ENCODE peak calls at places on chromosomes 11 and 22, in six cellular contexts. One of them, this sample, is unnamed.
A peak's percentile ranks its signal among the peaks of the same experiment; 100 is the strongest.

GRCh38 chr11:117565709-117566108 is 231.3 kb downstream of the DSCAML1 start:
- DNase-seq in IMR-90: no peak
- DNase-seq in mesenchymal stem cell: no peak
- DNase-seq in mesendoderm: peak; percentile 74
- DNase-seq in trophoblast cell: no peak
- DNase-seq in H1: no peak
- DNase-seq in this sample: no peak

GRCh38 chr22:49977578-49977977 is 17.0 kb downstream of the PIM3 start:
- DNase-seq in mesenchymal stem cell: no peak
- DNase-seq in H1: no peak
- DNase-seq in IMR-90: no peak
- DNase-seq in mesendoderm: no peak
- DNase-seq in trophoblast cell: no peak
- DNase-seq in this sample: no peak

GRCh38 chr11:33187851-33188722 is 26.8 kb upstream of the CSTF3 start:
- DNase-seq in mesenchymal stem cell: no peak
- DNase-seq in mesendoderm: no peak
- DNase-seq in trophoblast cell: no peak
- DNase-seq in H1: no peak
- DNase-seq in IMR-90: no peak
- DNase-seq in this sample: no peak

GRCh38 chr22:29912605-29913398 is 29.8 kb downstream of the MTMR3 start:
- DNase-seq in mesenchymal stem cell: peak; percentile 82
- DNase-seq in H1: no peak
- DNase-seq in trophoblast cell: no peak
- DNase-seq in mesendoderm: no peak
- DNase-seq in IMR-90: peak; percentile 93
- DNase-seq in this sample: no peak

GRCh38 chr11:130261546-130261945 is 53.2 kb downstream of the ZBTB44 start:
- DNase-seq in IMR-90: no peak
- DNase-seq in mesendoderm: no peak
- DNase-seq in mesenchymal stem cell: no peak
- DNase-seq in trophoblast cell: no peak
- DNase-seq in H1: no peak
- DNase-seq in this sample: no peak

GRCh38 chr22:46290843-46291785 is 5.6 kb upstream of the GTSE1 start:
- DNase-seq in mesenchymal stem cell: no peak
- DNase-seq in mesendoderm: no peak
- DNase-seq in H1: no peak
- DNase-seq in trophoblast cell: no peak
- DNase-seq in IMR-90: no peak
- DNase-seq in this sample: no peak

GRCh38 chr22:33781396-33781795 is 138.9 kb downstream of the LARGE1 start:
- DNase-seq in H1: no peak
- DNase-seq in mesenchymal stem cell: peak; percentile 51
- DNase-seq in IMR-90: peak; percentile 33
- DNase-seq in trophoblast cell: no peak
- DNase-seq in mesendoderm: peak; percentile 55
- DNase-seq in this sample: no peak

GRCh38 chr11:45383229-45383628 is 97.1 kb upstream of the SYT13 start:
- DNase-seq in trophoblast cell: no peak
- DNase-seq in mesenchymal stem cell: peak; percentile 65
- DNase-seq in IMR-90: no peak
- DNase-seq in mesendoderm: no peak
- DNase-seq in H1: no peak
- DNase-seq in this sample: no peak

GRCh38 chr11:122706261-122706660 is 50.7 kb downstream of the UBASH3B start:
- DNase-seq in IMR-90: peak; percentile 78
- DNase-seq in trophoblast cell: peak; percentile 64
- DNase-seq in H1: no peak
- DNase-seq in mesenchymal stem cell: peak; percentile 90
- DNase-seq in mesendoderm: no peak
- DNase-seq in this sample: no peak

GRCh38 chr11:304915-305833 is 2.4 kb upstream of the IFITM2 start:
- DNase-seq in H1: no peak
- DNase-seq in trophoblast cell: peak; percentile 59
- DNase-seq in mesendoderm: peak; percentile 81
- DNase-seq in mesenchymal stem cell: peak; percentile 81
- DNase-seq in IMR-90: peak; percentile 79
- DNase-seq in this sample: peak; percentile 56

GRCh38 chr11:96869207-96869606 is 479.4 kb downstream of the JRKL start:
- DNase-seq in mesenchymal stem cell: no peak
- DNase-seq in IMR-90: no peak
- DNase-seq in H1: no peak
- DNase-seq in mesendoderm: no peak
- DNase-seq in trophoblast cell: no peak
- DNase-seq in this sample: no peak

GRCh38 chr11:60831501-60832079 is 10.3 kb upstream of the CCDC86 start:
- DNase-seq in H1: no peak
- DNase-seq in mesendoderm: no peak
- DNase-seq in mesenchymal stem cell: peak; percentile 61
- DNase-seq in IMR-90: peak; percentile 42
- DNase-seq in trophoblast cell: peak; percentile 44
- DNase-seq in this sample: no peak

GRCh38 chr11:110984147-110984546 is 261.4 kb upstream of the POU2AF2 start:
- DNase-seq in IMR-90: peak; percentile 81
- DNase-seq in trophoblast cell: no peak
- DNase-seq in H1: no peak
- DNase-seq in mesendoderm: peak; percentile 32
- DNase-seq in mesenchymal stem cell: peak; percentile 73
- DNase-seq in this sample: no peak

GRCh38 chr11:64248578-64248977 is 1.8 kb upstream of the PPP1R14B start:
- DNase-seq in trophoblast cell: no peak
- DNase-seq in IMR-90: no peak
- DNase-seq in mesenchymal stem cell: no peak
- DNase-seq in mesendoderm: peak; percentile 54
- DNase-seq in H1: peak; percentile 70
- DNase-seq in this sample: no peak

GRCh38 chr11:44563716-44564115 is 1.7 kb upstream of the CD82 start:
- DNase-seq in trophoblast cell: no peak
- DNase-seq in mesendoderm: no peak
- DNase-seq in H1: no peak
- DNase-seq in IMR-90: peak; percentile 81
- DNase-seq in mesenchymal stem cell: peak; percentile 29
- DNase-seq in this sample: no peak

GRCh38 chr11:117583063-117583801 is 213.8 kb downstream of the DSCAML1 start:
- DNase-seq in H1: no peak
- DNase-seq in trophoblast cell: no peak
- DNase-seq in IMR-90: no peak
- DNase-seq in mesenchymal stem cell: no peak
- DNase-seq in mesendoderm: peak; percentile 29
- DNase-seq in this sample: peak; percentile 30

GRCh38 chr22:41201146-41201545 is 4.0 kb upstream of the L3MBTL2 start:
- DNase-seq in trophoblast cell: peak; percentile 29
- DNase-seq in H1: no peak
- DNase-seq in mesenchymal stem cell: no peak
- DNase-seq in mesendoderm: no peak
- DNase-seq in IMR-90: no peak
- DNase-seq in this sample: no peak

GRCh38 chr11:18650859-18651557 is 16.9 kb upstream of the SPTY2D1 start:
- DNase-seq in H1: peak; percentile 66
- DNase-seq in mesenchymal stem cell: peak; percentile 62
- DNase-seq in IMR-90: peak; percentile 69
- DNase-seq in trophoblast cell: peak; percentile 83
- DNase-seq in mesendoderm: peak; percentile 90
- DNase-seq in this sample: peak; percentile 21

GRCh38 chr22:46935506-46936377 is 173.3 kb downstream of the TBC1D22A start:
- DNase-seq in H1: peak; percentile 42
- DNase-seq in trophoblast cell: peak; percentile 10
- DNase-seq in mesendoderm: no peak
- DNase-seq in mesenchymal stem cell: peak; percentile 28
- DNase-seq in IMR-90: no peak
- DNase-seq in this sample: no peak

GRCh38 chr22:33579448-33580093 is 340.7 kb downstream of the LARGE1 start:
- DNase-seq in trophoblast cell: peak; percentile 49
- DNase-seq in mesenchymal stem cell: peak; percentile 55
- DNase-seq in H1: peak; percentile 94
- DNase-seq in IMR-90: peak; percentile 38
- DNase-seq in mesendoderm: peak; percentile 88
- DNase-seq in this sample: peak; percentile 53

GRCh38 chr22:30005213-30005857 is 74.9 kb upstream of the HORMAD2 start:
- DNase-seq in mesendoderm: peak; percentile 72
- DNase-seq in IMR-90: peak; percentile 68
- DNase-seq in H1: peak; percentile 90
- DNase-seq in trophoblast cell: peak; percentile 62
- DNase-seq in mesenchymal stem cell: peak; percentile 74
- DNase-seq in this sample: peak; percentile 74

GRCh38 chr11:87212891-87213290 is 175.2 kb downstream of the TMEM135 start:
- DNase-seq in mesendoderm: no peak
- DNase-seq in IMR-90: peak; percentile 43
- DNase-seq in H1: no peak
- DNase-seq in trophoblast cell: no peak
- DNase-seq in mesenchymal stem cell: no peak
- DNase-seq in this sample: no peak

GRCh38 chr11:115503083-115503885 is 931 bp downstream of the CADM1 start:
- DNase-seq in IMR-90: peak; percentile 71
- DNase-seq in trophoblast cell: peak; percentile 87
- DNase-seq in mesenchymal stem cell: peak; percentile 65
- DNase-seq in mesendoderm: peak; percentile 87
- DNase-seq in H1: peak; percentile 77
- DNase-seq in this sample: peak; percentile 57

GRCh38 chr11:56932572-56933235 is 56.0 kb upstream of the OR5AK2 start:
- DNase-seq in H1: no peak
- DNase-seq in mesendoderm: peak; percentile 14
- DNase-seq in IMR-90: peak; percentile 28
- DNase-seq in mesenchymal stem cell: no peak
- DNase-seq in trophoblast cell: peak; percentile 30
- DNase-seq in this sample: no peak

GRCh38 chr11:133889893-133890292 is 44.6 kb upstream of the SPATA19 start:
- DNase-seq in H1: no peak
- DNase-seq in mesendoderm: no peak
- DNase-seq in trophoblast cell: no peak
- DNase-seq in mesenchymal stem cell: no peak
- DNase-seq in IMR-90: no peak
- DNase-seq in this sample: no peak

GRCh38 chr11:30586251-30587144 is at the start of gene MPPED2:
- DNase-seq in mesendoderm: peak; percentile 85
- DNase-seq in trophoblast cell: no peak
- DNase-seq in H1: peak; percentile 88
- DNase-seq in mesenchymal stem cell: no peak
- DNase-seq in IMR-90: no peak
- DNase-seq in this sample: peak; percentile 79

GRCh38 chr22:38842512-38843200 is 1.2 kb downstream of the NPTXR start:
- DNase-seq in IMR-90: no peak
- DNase-seq in mesendoderm: no peak
- DNase-seq in trophoblast cell: no peak
- DNase-seq in mesenchymal stem cell: no peak
- DNase-seq in H1: no peak
- DNase-seq in this sample: no peak
- H3K4me3 ChIP-seq in IMR-90: peak overlapping the region; percentile 41
- H3K4me3 ChIP-seq in mesendoderm: no peak overlapping the region
- H3K4me3 ChIP-seq in trophoblast cell: no peak overlapping the region
- H3K4me3 ChIP-seq in mesenchymal stem cell: peak overlapping the region; percentile 50
- H3K4me3 ChIP-seq in H1: peak overlapping the region; percentile 48
- H3K4me3 ChIP-seq in this sample: peak overlapping the region; percentile 80

DNA sequence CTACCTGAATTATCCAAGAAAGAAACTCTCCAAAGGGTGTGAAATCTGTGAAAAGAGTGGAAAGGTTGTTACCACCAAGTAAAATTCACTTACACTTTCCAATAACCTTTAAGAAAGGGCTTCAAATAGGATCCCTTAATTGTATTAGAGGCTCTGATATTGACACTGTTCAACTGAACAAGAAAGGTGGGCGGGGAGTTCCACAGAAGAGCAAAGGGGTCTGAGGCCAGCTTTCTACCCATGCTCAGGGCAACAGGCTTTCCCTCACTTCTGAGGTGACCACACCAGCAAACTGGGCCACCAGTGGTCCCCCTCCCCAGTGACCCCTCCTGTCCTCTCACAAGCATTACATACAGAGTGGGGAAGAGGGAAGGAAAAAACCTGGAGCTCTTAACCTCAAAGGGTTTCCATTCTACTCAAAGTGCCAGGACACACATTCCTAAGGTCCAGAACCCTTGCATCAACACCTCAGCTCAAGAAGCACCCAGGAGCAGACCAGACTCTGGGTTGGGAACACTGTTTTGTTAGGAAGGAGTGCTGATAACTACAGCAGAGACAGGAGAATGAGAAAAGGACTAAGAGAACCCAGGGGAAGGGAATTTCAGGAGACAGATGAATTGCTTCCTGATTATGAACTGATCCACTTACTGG is 71.6 kb upstream of the AKIP1 start:
- DNase-seq in IMR-90: no peak
- DNase-seq in H1: peak; percentile 45
- DNase-seq in mesendoderm: peak; percentile 78
- DNase-seq in mesenchymal stem cell: no peak
- DNase-seq in trophoblast cell: no peak
- DNase-seq in this sample: no peak
- H2BK120ac ChIP-seq in IMR-90: peak overlapping the region; percentile 93
- H2BK120ac ChIP-seq in H1: peak overlapping the region; percentile 34
- H2BK120ac ChIP-seq in mesendoderm: no peak overlapping the region
- H2BK120ac ChIP-seq in mesenchymal stem cell: peak overlapping the region; percentile 89
- H2BK120ac ChIP-seq in trophoblast cell: no peak overlapping the region
- H2BK120ac ChIP-seq in this sample: no peak overlapping the region

DNA sequence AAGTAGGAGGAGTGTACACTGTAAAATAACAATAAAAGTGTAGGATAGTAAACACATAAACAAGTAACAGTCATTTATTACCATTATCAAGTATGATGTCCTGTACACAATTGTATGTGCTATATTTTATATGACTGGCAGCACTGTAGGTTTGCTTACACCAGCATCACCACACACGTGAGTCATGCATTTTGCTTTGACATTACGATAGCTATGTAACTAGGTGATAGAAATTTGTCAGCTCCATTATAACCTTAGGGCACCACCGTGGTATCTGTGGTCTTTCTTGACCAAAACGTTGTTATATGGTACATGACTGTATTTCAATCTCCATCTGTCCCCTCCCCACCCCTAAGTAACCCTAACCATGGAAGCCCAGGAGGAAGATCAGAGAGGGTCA is 1.1 kb downstream of the DNAL4 start:
- DNase-seq in mesenchymal stem cell: peak; percentile 41
- DNase-seq in H1: no peak
- DNase-seq in mesendoderm: no peak
- DNase-seq in IMR-90: peak; percentile 59
- DNase-seq in trophoblast cell: peak; percentile 5
- DNase-seq in this sample: no peak
- H3K4me3 ChIP-seq in mesenchymal stem cell: no peak overlapping the region
- H3K4me3 ChIP-seq in H1: no peak overlapping the region
- H3K4me3 ChIP-seq in mesendoderm: no peak overlapping the region
- H3K4me3 ChIP-seq in IMR-90: peak overlapping the region; percentile 73
- H3K4me3 ChIP-seq in trophoblast cell: no peak overlapping the region
- H3K4me3 ChIP-seq in this sample: no peak overlapping the region

GRCh38 chr11:1979607-1980006 is 18.0 kb downstream of the H19 start:
- DNase-seq in mesenchymal stem cell: no peak
- DNase-seq in trophoblast cell: no peak
- DNase-seq in mesendoderm: no peak
- DNase-seq in H1: no peak
- DNase-seq in IMR-90: no peak
- DNase-seq in this sample: no peak

GRCh38 chr11:1982908-1983600 is 14.6 kb downstream of the H19 start:
- DNase-seq in mesendoderm: no peak
- DNase-seq in H1: no peak
- DNase-seq in IMR-90: no peak
- DNase-seq in mesenchymal stem cell: no peak
- DNase-seq in trophoblast cell: no peak
- DNase-seq in this sample: no peak

GRCh38 chr11:1983601-1983961 is 14.1 kb downstream of the H19 start:
- DNase-seq in mesenchymal stem cell: no peak
- DNase-seq in H1: peak; percentile 33
- DNase-seq in trophoblast cell: no peak
- DNase-seq in IMR-90: no peak
- DNase-seq in mesendoderm: no peak
- DNase-seq in this sample: no peak

GRCh38 chr11:1975185-1975584 is 22.5 kb downstream of the H19 start:
- DNase-seq in IMR-90: no peak
- DNase-seq in mesendoderm: no peak
- DNase-seq in H1: no peak
- DNase-seq in trophoblast cell: no peak
- DNase-seq in mesenchymal stem cell: no peak
- DNase-seq in this sample: no peak

GRCh38 chr11:1978865-1979473 is 18.7 kb downstream of the H19 start:
- DNase-seq in trophoblast cell: no peak
- DNase-seq in mesenchymal stem cell: no peak
- DNase-seq in H1: peak; percentile 31
- DNase-seq in IMR-90: no peak
- DNase-seq in mesendoderm: no peak
- DNase-seq in this sample: no peak
- H2BK120ac ChIP-seq in trophoblast cell: no peak overlapping the region
- H2BK120ac ChIP-seq in mesenchymal stem cell: no peak overlapping the region
- H2BK120ac ChIP-seq in H1: no peak overlapping the region
- H2BK120ac ChIP-seq in IMR-90: no peak overlapping the region
- H2BK120ac ChIP-seq in mesendoderm: no peak overlapping the region
- H2BK120ac ChIP-seq in this sample: no peak overlapping the region

This sample was measured in neuronal stem cell.